ENCODE peak calls at places on chromosome 13, in eight cellular contexts. X, V, G, U, C, H, R and Z are unnamed samples.

GRCh38 chr13:81927347-81927746 is 1586.4 kb upstream of the SPRY2 start:
- DNase-seq in C (no peak), U (no peak), V (no peak), R (no peak), G (no peak), H (no peak), X (no peak), Z (no peak)

GRCh38 chr13:107563099-107563925 is 652.0 kb downstream of the LIG4 start:
- DNase-seq in H (peak), X (no peak), R (no peak), U (no peak), G (no peak), V (no peak), C (no peak), Z (no peak)

GRCh38 chr13:92379371-92379770 is 847.2 kb upstream of the GPC6 start:
- DNase-seq in G (no peak), U (no peak), R (no peak), X (no peak), H (no peak), C (no peak), V (no peak), Z (no peak)

GRCh38 chr13:40313269-40314200 is 352.9 kb downstream of the FOXO1 start:
- DNase-seq in G (no peak), X (no peak), V (no peak), R (no peak), U (no peak), C (no peak), H (peak), Z (no peak)

GRCh38 chr13:114129649-114130062 is 2.8 kb downstream of the RASA3 start:
- DNase-seq in V (no peak), R (no peak), H (peak), C (no peak), U (no peak), G (no peak), X (no peak), Z (no peak)

GRCh38 chr13:113616991-113617749 is 32.6 kb downstream of the TFDP1 start:
- DNase-seq in V (no peak), R (peak), U (peak), H (no peak), C (peak), X (no peak), G (peak), Z (peak)

GRCh38 chr13:33690321-33690720 is 127.6 kb upstream of the RFC3 start:
- DNase-seq in V (no peak), C (no peak), H (no peak), R (no peak), G (no peak), X (no peak), U (no peak), Z (no peak)

GRCh38 chr13:38902551-38902950 is 88.1 kb downstream of the STOML3 start:
- DNase-seq in R (no peak), X (no peak), V (no peak), H (no peak), G (no peak), C (no peak), U (no peak), Z (no peak)

GRCh38 chr13:98827449-98827848 is 75.0 kb upstream of the SLC15A1 start:
- DNase-seq in G (no peak), H (no peak), V (no peak), X (no peak), R (no peak), C (no peak), U (no peak), Z (no peak)

GRCh38 chr13:77184455-77184854 is 142.4 kb downstream of the MYCBP2 start:
- DNase-seq in C (no peak), U (no peak), V (no peak), X (no peak), R (no peak), G (no peak), H (peak), Z (no peak)

GRCh38 chr13:42703740-42704139 is 77.6 kb upstream of the FAM216B start:
- DNase-seq in H (no peak), U (no peak), V (no peak), R (no peak), G (no peak), C (no peak), X (no peak), Z (no peak)

GRCh38 chr13:26837997-26838396 is 77.4 kb upstream of the GPR12 start:
- DNase-seq in C (no peak), G (no peak), R (no peak), H (no peak), X (no peak), U (no peak), V (no peak), Z (no peak)

GRCh38 chr13:28559636-28560259 is 64.8 kb upstream of the FLT1 start:
- DNase-seq in R (no peak), X (no peak), V (no peak), C (no peak), G (no peak), U (no peak), H (no peak), Z (no peak)

GRCh38 chr13:75761373-75761772 is 125.2 kb downstream of the LMO7 start:
- DNase-seq in X (no peak), G (no peak), C (no peak), U (no peak), H (no peak), R (no peak), V (no peak), Z (no peak)

GRCh38 chr13:39462456-39462855 is 140.5 kb downstream of the LHFPL6 start:
- DNase-seq in R (no peak), X (peak), C (no peak), V (no peak), G (no peak), U (no peak), H (peak), Z (no peak)

GRCh38 chr13:31894931-31895330 is 136.6 kb upstream of the FRY start:
- DNase-seq in G (no peak), R (no peak), V (no peak), H (no peak), X (no peak), C (no peak), U (no peak), Z (no peak)

GRCh38 chr13:112900691-112901091 is 68.3 kb upstream of the MCF2L start:
- DNase-seq in R (no peak), C (no peak), G (no peak), H (no peak), V (peak), U (no peak), X (no peak), Z (no peak)

GRCh38 chr13:50340146-50340545 is 324.9 kb downstream of the KCNRG start:
- DNase-seq in G (no peak), X (no peak), C (no peak), H (no peak), U (no peak), V (no peak), R (no peak), Z (no peak)

GRCh38 chr13:53198017-53198416 is 169.4 kb downstream of the OLFM4 start:
- DNase-seq in U (no peak), C (no peak), X (no peak), R (no peak), G (no peak), V (no peak), H (no peak), Z (no peak)
- TF ChIP-seq CTCF in U (no peak), C (no peak), X (no peak), R (no peak), G (no peak), V (no peak), H (no peak), Z (no peak)

GRCh38 chr13:87274209-87274819 is 396.9 kb upstream of the SLITRK5 start:
- DNase-seq in C (no peak), X (peak), R (peak), G (no peak), V (peak), U (peak), H (no peak), Z (no peak)
- TF ChIP-seq CTCF in C (peak), X (peak), R (peak), G (peak), V (peak), U (peak), H (no peak), Z (peak)

DNA sequence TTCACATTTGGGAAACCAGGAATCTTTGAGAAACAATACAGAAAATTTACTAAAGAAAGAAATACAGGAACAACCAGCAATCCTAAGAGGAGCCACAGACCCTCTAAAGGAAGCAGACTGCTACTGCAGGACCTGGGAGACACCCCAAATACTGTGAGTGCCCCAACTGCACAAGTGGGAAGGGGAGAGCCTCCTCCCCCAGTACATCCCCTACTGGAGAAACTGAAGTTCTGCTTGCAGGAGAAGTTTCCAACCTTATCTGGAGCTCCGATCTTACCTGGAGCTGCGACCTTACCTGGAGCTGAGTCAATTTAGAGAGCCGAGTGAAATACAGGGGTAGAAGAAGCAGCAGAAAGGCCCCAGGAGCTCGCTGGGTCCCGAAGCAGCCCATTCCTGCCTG is 236.4 kb upstream of the SPRY2 start:
- DNase-seq in R (no peak), U (no peak), X (no peak), V (no peak), C (no peak), G (no peak), H (no peak), Z (no peak)
- TF ChIP-seq CTCF in R (no peak), U (no peak), X (no peak), V (no peak), C (no peak), G (no peak), H (no peak), Z (no peak)

GRCh38 chr13:110444226-110444653 is 117.3 kb downstream of the RAB20 start:
- DNase-seq in R (peak), C (peak), X (peak), U (no peak), G (peak), V (no peak), H (no peak), Z (no peak)
- TF ChIP-seq CTCF in R (peak), C (peak), X (peak), U (no peak), G (peak), V (peak), H (no peak), Z (peak)

DNA sequence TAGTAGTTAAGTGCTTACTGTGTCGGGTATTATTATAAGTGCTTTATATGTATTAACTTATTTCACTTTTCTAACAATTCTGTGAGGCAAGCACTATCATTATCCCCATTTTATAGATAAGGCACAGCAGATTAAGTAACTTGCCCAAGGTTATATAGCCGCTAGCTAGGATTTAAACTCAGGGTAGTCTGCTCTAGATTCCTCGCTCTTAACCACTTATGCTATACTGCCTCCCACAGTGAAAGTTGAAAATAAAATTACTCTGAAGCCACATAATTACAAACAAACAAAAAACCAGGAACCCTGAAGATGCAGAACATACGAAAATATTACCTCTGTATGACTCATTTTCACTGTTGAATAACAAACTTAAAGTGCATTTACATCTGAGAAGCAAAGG is 3.9 kb downstream of the TEX30 start:
- DNase-seq in X (no peak), R (peak), C (no peak), V (no peak), G (peak), U (no peak), H (no peak), Z (no peak)
- TF ChIP-seq CTCF in X (no peak), R (peak), C (no peak), V (no peak), G (no peak), U (no peak), H (no peak), Z (peak)

GRCh38 chr13:41590643-41591042 is 133.3 kb downstream of the RGCC start:
- DNase-seq in R (no peak), G (no peak), C (no peak), V (no peak), U (no peak), H (no peak), X (no peak), Z (no peak)

GRCh38 chr13:41590122-41590521 is 132.8 kb downstream of the RGCC start:
- DNase-seq in G (peak), U (no peak), H (no peak), V (no peak), X (no peak), R (no peak), C (no peak), Z (no peak)

GRCh38 chr13:41588899-41589298 is 131.5 kb downstream of the RGCC start:
- DNase-seq in H (peak), X (peak), G (peak), R (peak), C (peak), U (no peak), V (no peak), Z (no peak)

GRCh38 chr13:41589434-41589833 is 132.1 kb downstream of the RGCC start:
- DNase-seq in G (no peak), R (no peak), U (no peak), X (no peak), C (no peak), V (no peak), H (no peak), Z (no peak)

DNA sequence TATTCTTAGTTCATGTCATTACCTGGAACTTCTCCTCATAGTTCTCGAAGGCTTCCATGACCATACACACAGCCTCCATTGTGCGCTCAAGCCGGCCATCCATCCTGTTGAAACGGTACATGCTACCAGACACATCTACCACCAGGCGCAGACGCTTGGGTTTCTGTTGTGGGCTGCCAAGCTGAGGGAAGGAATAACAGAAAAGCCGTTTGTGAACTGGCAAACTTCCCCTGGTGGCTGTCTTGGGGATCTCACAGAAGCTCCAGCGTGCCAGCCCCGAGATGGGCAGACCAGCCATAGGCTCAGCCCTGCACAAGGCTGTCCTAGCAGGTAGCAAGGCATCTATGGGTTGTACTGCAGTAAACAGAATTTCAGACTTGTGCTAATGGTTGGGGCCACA is 130.1 kb downstream of the RGCC start:
- DNase-seq in G (no peak), H (no peak), V (no peak), U (no peak), C (no peak), R (no peak), X (no peak), Z (no peak)
- TF ChIP-seq CTCF in G (no peak), H (no peak), V (no peak), U (no peak), C (peak), R (no peak), X (no peak), Z (peak)

DNA sequence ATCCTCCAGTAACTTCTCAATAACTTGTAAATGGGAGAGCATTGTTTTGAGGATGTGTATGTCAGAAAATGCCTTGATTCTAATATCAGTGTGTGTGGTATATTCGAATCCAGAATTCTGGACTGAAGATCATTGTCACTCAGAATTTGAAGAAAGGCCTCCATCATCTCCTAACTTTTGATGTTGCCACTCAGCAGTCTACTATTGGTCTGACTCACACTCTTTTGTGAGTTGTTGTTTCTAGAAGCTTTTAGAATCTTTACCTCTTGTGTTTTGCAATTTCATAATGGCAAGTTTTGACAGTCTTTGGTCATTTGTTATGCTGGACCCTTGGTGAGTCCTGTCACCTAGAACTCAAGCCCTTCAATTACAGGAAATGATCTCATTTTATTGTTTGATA is 77.0 kb downstream of the RUBCNL start:
- DNase-seq in R (no peak), G (no peak), X (no peak), H (no peak), U (no peak), V (no peak), C (no peak), Z (no peak)
- TF ChIP-seq CTCF in R (no peak), G (no peak), X (no peak), H (no peak), U (no peak), V (no peak), C (no peak), Z (no peak)

GRCh38 chr13:79901336-79901735 is 420.4 kb downstream of the NDFIP2 start:
- DNase-seq in G (peak), V (no peak), X (no peak), U (no peak), H (no peak), C (peak), R (peak), Z (no peak)
- TF ChIP-seq CTCF in G (no peak), V (no peak), X (no peak), U (no peak), H (no peak), C (peak), R (peak), Z (peak)

GRCh38 chr13:20815469-20815868 is 41.7 kb upstream of the EEF1AKMT1 start:
- DNase-seq in V (no peak), R (peak), C (no peak), H (peak), G (peak), U (no peak), X (no peak), Z (no peak)
- TF ChIP-seq CTCF in V (no peak), R (no peak), C (no peak), H (no peak), G (no peak), U (no peak), X (no peak), Z (no peak)